ENCODE peak calls at places on chromosome 21, in ten cellular contexts. L is WTC11; P is central memory CD8-positive, alpha-beta T cell; I is HCT116; E is stimulated activated naive CD8-positive, alpha-beta T cell treated with anti-CD3 and anti-CD28 coated beads, Interleukin-15, amount 100 ng/mL, for 72 hours; N is stimulated activated effector memory CD8-positive, alpha-beta T cell treated with anti-CD3 and anti-CD28 coated beads, Interleukin-12 subunit alpha, Interleukin-12 subunit beta, amount 100 ng/mL, for 72 hours; F is foreskin keratinocyte; V is activated T-cell treated with anti-CD3 and anti-CD28 coated beads, Interleukin-2, amount 50 U/mL, for 4 hours; U is aorta; C is activated naive CD8-positive, alpha-beta T cell treated with anti-CD3 and anti-CD28 coated beads, Interleukin-2, amount 50 U/mL, for 24 hours. D is an unnamed sample.
A peak's percentile ranks its signal among the peaks of the same experiment; 100 is the strongest.

GRCh38 chr21:28805885-28806284 is 186.8 kb downstream of the LTN1 start:
- ATAC-seq in E (no peak), N (no peak), U (peak; percentile 80), C (no peak), V (no peak), P (no peak), I (no peak), L (no peak), F (no peak), D (peak; percentile 87)

GRCh38 chr21:25790122-25790951 is 55.6 kb downstream of the GABPA start:
- ATAC-seq in E (peak; percentile 75), P (no peak), I (peak; percentile 86), U (peak; percentile 48), C (peak; percentile 77), F (peak; percentile 79), L (peak; percentile 79), V (peak; percentile 51), N (peak; percentile 59), D (no peak)

GRCh38 chr21:45768011-45768740 is 124.7 kb downstream of the PCBP3 start:
- ATAC-seq in L (no peak), E (peak; percentile 64), U (no peak), V (peak; percentile 76), P (no peak), I (no peak), N (peak; percentile 71), F (no peak), C (peak; percentile 86), D (no peak)

GRCh38 chr21:43719748-43720538 is 1.0 kb downstream of the PDXK start:
- ATAC-seq in P (peak; percentile 22), F (peak; percentile 11), N (peak; percentile 1), L (no peak), I (peak; percentile 5), V (no peak), C (peak; percentile 8), U (peak; percentile 6), E (peak; percentile 10), D (peak; percentile 15)

GRCh38 chr21:41250519-41250918 is 66.1 kb upstream of the FAM3B start:
- ATAC-seq in E (no peak), N (no peak), C (no peak), I (no peak), P (no peak), F (peak; percentile 36), L (no peak), V (no peak), U (no peak), D (peak; percentile 58)

GRCh38 chr21:15552914-15553491 is 176.8 kb upstream of the USP25 start:
- ATAC-seq in P (no peak), E (no peak), C (no peak), F (peak; percentile 46), V (no peak), U (no peak), I (no peak), L (no peak), N (no peak), D (no peak)

GRCh38 chr21:15932681-15933200 is 203.0 kb downstream of the USP25 start:
- ATAC-seq in P (no peak), U (no peak), F (no peak), I (no peak), E (no peak), V (no peak), C (no peak), L (no peak), N (no peak), D (no peak)

GRCh38 chr21:25571726-25572121 is 35.6 kb downstream of the MRPL39 start:
- ATAC-seq in U (no peak), P (no peak), V (no peak), N (no peak), C (no peak), I (no peak), L (no peak), F (no peak), E (no peak), D (no peak)

GRCh38 chr21:42878678-42878992 is 704 bp downstream of the WDR4 start:
- ATAC-seq in C (no peak), N (peak; percentile 27), V (peak; percentile 5), L (no peak), I (peak; percentile 33), P (no peak), U (no peak), E (peak; percentile 32), F (peak; percentile 51), D (no peak)

GRCh38 chr21:35294231-35294898 is 245.3 kb upstream of the RUNX1 start:
- ATAC-seq in L (no peak), N (no peak), U (no peak), P (no peak), I (peak; percentile 90), E (no peak), F (peak; percentile 63), C (no peak), V (no peak), D (no peak)

GRCh38 chr21:27062441-27062840 is 95.6 kb upstream of the ADAMTS5 start:
- ATAC-seq in L (no peak), V (no peak), P (no peak), C (no peak), I (no peak), E (no peak), N (no peak), F (no peak), U (no peak), D (no peak)

GRCh38 chr21:36288651-36289243 is 31.2 kb upstream of the MORC3 start:
- ATAC-seq in L (no peak), U (no peak), N (peak; percentile 87), F (peak; percentile 28), C (peak; percentile 88), P (peak; percentile 88), E (peak; percentile 80), V (peak; percentile 81), I (no peak), D (no peak)

GRCh38 chr21:33109574-33110339 is 39.8 kb downstream of the OLIG1 start:
- ATAC-seq in C (no peak), P (no peak), N (peak; percentile 28), F (peak; percentile 57), E (peak; percentile 46), U (no peak), I (no peak), V (peak; percentile 63), L (peak; percentile 67), D (peak; percentile 13)

GRCh38 chr21:23887709-23888303 is 1719.5 kb downstream of the MRPL39 start:
- ATAC-seq in V (peak; percentile 75), C (peak; percentile 72), E (peak; percentile 87), U (no peak), L (no peak), N (peak; percentile 82), I (no peak), P (peak; percentile 87), F (no peak), D (no peak)

GRCh38 chr21:25636727-25637126 is 2.3 kb upstream of the JAM2 start:
- ATAC-seq in C (peak; percentile 29), P (no peak), F (peak; percentile 41), V (no peak), L (no peak), U (no peak), N (peak; percentile 64), E (peak; percentile 46), I (no peak), D (no peak)

GRCh38 chr21:45833437-45833836 is 148.1 kb upstream of the COL6A1 start:
- ATAC-seq in V (no peak), N (no peak), C (no peak), E (no peak), U (no peak), F (no peak), P (no peak), I (no peak), L (no peak), D (no peak)

GRCh38 chr21:38289697-38290096 is 32.9 kb downstream of the KCNJ15 start:
- ATAC-seq in I (no peak), N (no peak), L (no peak), P (no peak), F (peak; percentile 93), V (no peak), C (no peak), E (no peak), U (no peak), D (peak; percentile 66)

GRCh38 chr21:27804515-27804914 is 837.6 kb upstream of the ADAMTS5 start:
- ATAC-seq in U (no peak), E (no peak), N (no peak), I (no peak), C (no peak), F (no peak), V (no peak), L (peak; percentile 50), P (no peak), D (peak; percentile 78)

GRCh38 chr21:29520146-29520545 is 221.4 kb downstream of the BACH1 start:
- ATAC-seq in C (no peak), N (no peak), L (no peak), E (no peak), F (no peak), U (no peak), I (no peak), P (no peak), V (no peak), D (no peak)

GRCh38 chr21:41888749-41889376 is 9.7 kb upstream of the PRDM15 start:
- ATAC-seq in I (no peak), N (no peak), F (no peak), U (no peak), C (no peak), L (no peak), E (no peak), V (no peak), P (no peak), D (no peak)

GRCh38 chr21:17554619-17555472 is 42.0 kb downstream of the CXADR start:
- ATAC-seq in C (no peak), I (peak; percentile 70), E (no peak), F (peak; percentile 20), P (no peak), N (no peak), U (no peak), L (peak; percentile 61), V (no peak), D (no peak)

GRCh38 chr21:31915566-31915965 is 42.7 kb downstream of the HUNK start:
- ATAC-seq in V (no peak), E (no peak), I (no peak), N (no peak), C (no peak), P (no peak), L (no peak), U (no peak), F (no peak), D (no peak)

GRCh38 chr21:17799414-17800164 is 19.6 kb downstream of the C21orf91 start:
- ATAC-seq in U (no peak), I (no peak), N (peak; percentile 73), C (no peak), P (peak; percentile 66), E (no peak), L (no peak), F (no peak), V (no peak), D (no peak)

GRCh38 chr21:36027352-36027751 is 33.0 kb downstream of the SETD4 start:
- ATAC-seq in V (no peak), N (no peak), F (no peak), P (no peak), C (no peak), L (no peak), E (no peak), U (no peak), I (no peak), D (no peak)

GRCh38 chr21:45207839-45208626 is 79.7 kb downstream of the POFUT2 start:
- ATAC-seq in U (no peak), E (peak; percentile 5), N (no peak), L (no peak), I (no peak), V (no peak), C (no peak), P (peak; percentile 52), F (no peak), D (no peak)

GRCh38 chr21:45508607-45509565 is 33.4 kb downstream of the SLC19A1 start:
- ATAC-seq in L (no peak), V (no peak), E (peak; percentile 16), U (no peak), I (peak; percentile 4), C (peak; percentile 9), P (no peak), N (peak; percentile 19), F (no peak), D (no peak)

GRCh38 chr21:34946385-34947121 is 102.5 kb downstream of the RUNX1 start:
- ATAC-seq in V (peak; percentile 78), U (no peak), L (no peak), P (no peak), E (peak; percentile 87), F (no peak), N (peak; percentile 91), I (no peak), C (peak; percentile 82), D (no peak)

GRCh38 chr21:35801388-35801787 is 258.9 kb downstream of the SETD4 start:
- ATAC-seq in L (no peak), F (no peak), V (no peak), U (no peak), N (no peak), E (no peak), C (no peak), I (no peak), P (no peak), D (no peak)